ENCODE peak calls at places on chromosome 3, in seven cellular contexts. One of them, this sample, is unnamed.

GRCh38 chr3:123416173-123416572 is 32.7 kb downstream of the ADCY5 start:
- DNase-seq in GM13976: no peak
- DNase-seq in right lobe of liver: no peak
- DNase-seq in GM12865: no peak
- DNase-seq in brain microvascular endothelial cell: no peak
- DNase-seq in AG09319: no peak
- DNase-seq in cardiac fibroblast: no peak
- DNase-seq in this sample: no peak

GRCh38 chr3:148330486-148330885 is 367.2 kb upstream of the AGTR1 start:
- DNase-seq in brain microvascular endothelial cell: no peak
- DNase-seq in right lobe of liver: no peak
- DNase-seq in GM12865: no peak
- DNase-seq in GM13976: no peak
- DNase-seq in AG09319: no peak
- DNase-seq in cardiac fibroblast: no peak
- DNase-seq in this sample: no peak

GRCh38 chr3:87856126-87856525 is 202.7 kb downstream of the CGGBP1 start:
- DNase-seq in cardiac fibroblast: peak
- DNase-seq in GM13976: no peak
- DNase-seq in AG09319: no peak
- DNase-seq in GM12865: no peak
- DNase-seq in brain microvascular endothelial cell: no peak
- DNase-seq in right lobe of liver: no peak
- DNase-seq in this sample: no peak

GRCh38 chr3:177642042-177642441 is 444.8 kb upstream of the TBL1XR1 start:
- DNase-seq in cardiac fibroblast: no peak
- DNase-seq in brain microvascular endothelial cell: no peak
- DNase-seq in AG09319: no peak
- DNase-seq in right lobe of liver: no peak
- DNase-seq in GM13976: no peak
- DNase-seq in GM12865: no peak
- DNase-seq in this sample: no peak

GRCh38 chr3:16865335-16865734 is 19.4 kb upstream of the PLCL2 start:
- DNase-seq in GM12865: no peak
- DNase-seq in GM13976: no peak
- DNase-seq in AG09319: no peak
- DNase-seq in cardiac fibroblast: peak
- DNase-seq in brain microvascular endothelial cell: no peak
- DNase-seq in right lobe of liver: no peak
- DNase-seq in this sample: no peak

GRCh38 chr3:98259707-98260106 is 4.3 kb upstream of the OR5H6 start:
- DNase-seq in cardiac fibroblast: no peak
- DNase-seq in right lobe of liver: no peak
- DNase-seq in AG09319: no peak
- DNase-seq in brain microvascular endothelial cell: no peak
- DNase-seq in GM13976: no peak
- DNase-seq in GM12865: peak
- DNase-seq in this sample: no peak

GRCh38 chr3:5426094-5426883 is 238.8 kb downstream of the EDEM1 start:
- DNase-seq in GM12865: peak
- DNase-seq in GM13976: peak
- DNase-seq in cardiac fibroblast: peak
- DNase-seq in brain microvascular endothelial cell: peak
- DNase-seq in AG09319: peak
- DNase-seq in right lobe of liver: peak
- DNase-seq in this sample: no peak

GRCh38 chr3:155185623-155186022 is 105.5 kb downstream of the MME start:
- DNase-seq in right lobe of liver: no peak
- DNase-seq in GM13976: no peak
- DNase-seq in cardiac fibroblast: peak
- DNase-seq in brain microvascular endothelial cell: no peak
- DNase-seq in GM12865: no peak
- DNase-seq in AG09319: peak
- DNase-seq in this sample: peak

GRCh38 chr3:178655488-178655887 is 119.3 kb downstream of the KCNMB2 start:
- DNase-seq in right lobe of liver: no peak
- DNase-seq in brain microvascular endothelial cell: no peak
- DNase-seq in GM13976: no peak
- DNase-seq in cardiac fibroblast: no peak
- DNase-seq in GM12865: peak
- DNase-seq in AG09319: no peak
- DNase-seq in this sample: no peak

GRCh38 chr3:103048371-103048722 is 613.5 kb downstream of the ZPLD1 start:
- DNase-seq in AG09319: no peak
- DNase-seq in GM12865: peak
- DNase-seq in brain microvascular endothelial cell: no peak
- DNase-seq in GM13976: no peak
- DNase-seq in cardiac fibroblast: no peak
- DNase-seq in right lobe of liver: no peak
- DNase-seq in this sample: no peak

GRCh38 chr3:57951106-57951882 is 56.9 kb upstream of the FLNB start:
- DNase-seq in cardiac fibroblast: peak
- DNase-seq in GM13976: no peak
- DNase-seq in brain microvascular endothelial cell: peak
- DNase-seq in GM12865: no peak
- DNase-seq in right lobe of liver: peak
- DNase-seq in AG09319: no peak
- DNase-seq in this sample: peak

GRCh38 chr3:13044496-13045244 is 28.6 kb downstream of the IQSEC1 start:
- DNase-seq in GM13976: no peak
- DNase-seq in AG09319: no peak
- DNase-seq in cardiac fibroblast: no peak
- DNase-seq in right lobe of liver: peak
- DNase-seq in GM12865: no peak
- DNase-seq in brain microvascular endothelial cell: no peak
- DNase-seq in this sample: no peak

DNA sequence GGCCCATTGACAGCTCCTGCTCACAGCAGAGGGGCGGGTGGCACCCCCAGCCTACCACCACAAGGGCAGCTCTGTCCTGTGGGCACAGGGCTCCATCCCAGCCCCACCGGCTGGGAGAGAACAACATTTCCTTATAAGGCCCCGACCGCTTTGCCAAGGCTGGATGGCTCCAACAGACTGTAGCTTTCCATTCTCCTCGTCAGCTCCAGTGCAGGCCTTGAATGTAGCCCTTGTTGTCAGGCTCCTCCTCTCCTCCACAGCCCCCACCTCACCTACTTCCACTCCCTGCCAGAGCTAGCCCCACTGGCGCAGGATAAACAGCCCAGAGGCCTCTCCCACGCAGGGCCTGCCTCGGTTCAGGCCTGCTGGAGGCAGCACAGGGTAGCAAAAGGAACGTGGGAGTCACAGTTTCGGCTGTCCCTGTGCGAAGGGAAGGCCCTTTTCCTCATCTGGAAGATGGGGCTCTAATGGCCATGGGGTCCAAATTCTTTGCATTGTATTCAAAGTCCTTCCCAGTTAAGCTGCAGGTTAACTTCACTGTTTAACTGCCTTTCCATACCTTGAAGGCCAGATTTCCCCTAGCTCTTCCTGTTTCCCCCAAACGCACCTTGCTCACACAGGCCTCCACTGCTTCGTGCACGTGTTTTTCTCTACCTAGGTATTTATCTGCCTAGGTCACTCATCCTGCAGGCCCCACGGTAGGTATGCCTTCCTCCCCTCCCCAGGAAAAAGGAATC is 101.6 kb upstream of the LPP start:
- DNase-seq in brain microvascular endothelial cell: peak
- DNase-seq in GM12865: no peak
- DNase-seq in cardiac fibroblast: peak
- DNase-seq in right lobe of liver: no peak
- DNase-seq in AG09319: no peak
- DNase-seq in GM13976: no peak
- DNase-seq in this sample: no peak
- TF ChIP-seq CTCF in brain microvascular endothelial cell: peak
- TF ChIP-seq CTCF in GM12865: no peak
- TF ChIP-seq CTCF in cardiac fibroblast: peak
- TF ChIP-seq CTCF in right lobe of liver: peak
- TF ChIP-seq CTCF in AG09319: peak
- TF ChIP-seq CTCF in GM13976: peak
- TF ChIP-seq CTCF in this sample: peak

GRCh38 chr3:43120937-43121336 is 15.1 kb upstream of the POMGNT2 start:
- DNase-seq in cardiac fibroblast: no peak
- DNase-seq in AG09319: no peak
- DNase-seq in right lobe of liver: no peak
- DNase-seq in GM13976: no peak
- DNase-seq in brain microvascular endothelial cell: no peak
- DNase-seq in GM12865: no peak
- DNase-seq in this sample: no peak
- TF ChIP-seq CTCF in cardiac fibroblast: no peak
- TF ChIP-seq CTCF in AG09319: no peak
- TF ChIP-seq CTCF in right lobe of liver: no peak
- TF ChIP-seq CTCF in GM13976: no peak
- TF ChIP-seq CTCF in brain microvascular endothelial cell: no peak
- TF ChIP-seq CTCF in GM12865: no peak
- TF ChIP-seq CTCF in this sample: no peak

GRCh38 chr3:138281561-138281960 is 48.1 kb downstream of the NME9 start:
- DNase-seq in AG09319: no peak
- DNase-seq in GM12865: no peak
- DNase-seq in cardiac fibroblast: no peak
- DNase-seq in brain microvascular endothelial cell: no peak
- DNase-seq in GM13976: no peak
- DNase-seq in right lobe of liver: no peak
- DNase-seq in this sample: no peak

GRCh38 chr3:138282836-138283235 is 46.8 kb downstream of the NME9 start:
- DNase-seq in GM12865: no peak
- DNase-seq in AG09319: no peak
- DNase-seq in cardiac fibroblast: no peak
- DNase-seq in right lobe of liver: no peak
- DNase-seq in GM13976: no peak
- DNase-seq in brain microvascular endothelial cell: no peak
- DNase-seq in this sample: no peak

GRCh38 chr3:138284079-138284478 is 45.6 kb downstream of the NME9 start:
- DNase-seq in right lobe of liver: no peak
- DNase-seq in brain microvascular endothelial cell: no peak
- DNase-seq in AG09319: no peak
- DNase-seq in cardiac fibroblast: no peak
- DNase-seq in GM12865: no peak
- DNase-seq in GM13976: no peak
- DNase-seq in this sample: no peak

GRCh38 chr3:138289260-138289659 is 40.4 kb downstream of the NME9 start:
- DNase-seq in GM12865: no peak
- DNase-seq in right lobe of liver: no peak
- DNase-seq in AG09319: no peak
- DNase-seq in cardiac fibroblast: no peak
- DNase-seq in brain microvascular endothelial cell: no peak
- DNase-seq in GM13976: no peak
- DNase-seq in this sample: no peak

DNA sequence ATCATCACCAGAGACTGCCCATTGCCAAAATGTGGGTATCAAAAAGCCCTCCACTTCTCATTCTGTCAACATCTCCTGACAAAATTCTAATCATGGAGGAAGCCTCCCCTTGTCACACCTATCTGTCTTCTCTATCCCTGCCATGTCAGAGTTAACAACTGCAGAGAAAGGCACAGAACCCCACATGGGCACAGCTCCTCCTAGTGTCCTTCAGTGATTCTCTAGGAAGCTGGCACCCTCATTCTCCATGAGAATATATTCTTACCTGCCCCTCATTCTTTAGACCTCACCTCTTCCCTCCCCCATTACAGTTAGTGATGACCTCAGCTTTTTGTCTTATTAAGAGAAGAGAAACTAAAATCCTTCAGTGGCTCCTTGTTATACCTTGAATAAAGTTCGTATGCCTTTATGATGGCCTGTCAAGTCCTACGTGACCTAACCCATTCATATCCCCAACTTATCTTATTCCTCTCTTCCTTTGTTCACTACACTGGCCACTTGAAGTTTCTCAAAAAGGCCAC is 44.6 kb downstream of the NME9 start:
- DNase-seq in AG09319: no peak
- DNase-seq in GM13976: no peak
- DNase-seq in cardiac fibroblast: peak
- DNase-seq in GM12865: no peak
- DNase-seq in right lobe of liver: no peak
- DNase-seq in brain microvascular endothelial cell: no peak
- DNase-seq in this sample: no peak
- TF ChIP-seq CTCF in AG09319: no peak
- TF ChIP-seq CTCF in GM13976: no peak
- TF ChIP-seq CTCF in cardiac fibroblast: no peak
- TF ChIP-seq CTCF in GM12865: no peak
- TF ChIP-seq CTCF in right lobe of liver: peak
- TF ChIP-seq CTCF in brain microvascular endothelial cell: peak
- TF ChIP-seq CTCF in this sample: peak

GRCh38 chr3:100263583-100263982 is 2.8 kb downstream of the TBC1D23 start:
- DNase-seq in cardiac fibroblast: no peak
- DNase-seq in GM12865: no peak
- DNase-seq in right lobe of liver: no peak
- DNase-seq in brain microvascular endothelial cell: no peak
- DNase-seq in AG09319: no peak
- DNase-seq in GM13976: no peak
- DNase-seq in this sample: no peak

GRCh38 chr3:100260081-100260684 is 609 bp upstream of the TBC1D23 start:
- DNase-seq in GM12865: peak
- DNase-seq in GM13976: no peak
- DNase-seq in AG09319: no peak
- DNase-seq in brain microvascular endothelial cell: no peak
- DNase-seq in cardiac fibroblast: peak
- DNase-seq in right lobe of liver: no peak
- DNase-seq in this sample: no peak

GRCh38 chr3:100261481-100261903 is 700 bp downstream of the TBC1D23 start:
- DNase-seq in brain microvascular endothelial cell: peak
- DNase-seq in AG09319: no peak
- DNase-seq in GM13976: no peak
- DNase-seq in right lobe of liver: no peak
- DNase-seq in cardiac fibroblast: no peak
- DNase-seq in GM12865: no peak
- DNase-seq in this sample: no peak

GRCh38 chr3:100257601-100258000 is 3.2 kb upstream of the TBC1D23 start:
- DNase-seq in brain microvascular endothelial cell: no peak
- DNase-seq in right lobe of liver: no peak
- DNase-seq in AG09319: no peak
- DNase-seq in cardiac fibroblast: peak
- DNase-seq in GM13976: no peak
- DNase-seq in GM12865: no peak
- DNase-seq in this sample: no peak

GRCh38 chr3:100260685-100261480 is at the start of gene TBC1D23:
- DNase-seq in GM13976: peak
- DNase-seq in brain microvascular endothelial cell: peak
- DNase-seq in AG09319: peak
- DNase-seq in GM12865: peak
- DNase-seq in right lobe of liver: peak
- DNase-seq in cardiac fibroblast: peak
- DNase-seq in this sample: peak
- TF ChIP-seq CTCF in GM13976: no peak
- TF ChIP-seq CTCF in brain microvascular endothelial cell: peak
- TF ChIP-seq CTCF in AG09319: no peak
- TF ChIP-seq CTCF in GM12865: no peak
- TF ChIP-seq CTCF in right lobe of liver: no peak
- TF ChIP-seq CTCF in cardiac fibroblast: no peak
- TF ChIP-seq CTCF in this sample: peak

GRCh38 chr3:27646891-27647290 is 75.2 kb downstream of the EOMES start:
- DNase-seq in GM12865: no peak
- DNase-seq in GM13976: no peak
- DNase-seq in AG09319: no peak
- DNase-seq in right lobe of liver: no peak
- DNase-seq in brain microvascular endothelial cell: no peak
- DNase-seq in cardiac fibroblast: no peak
- DNase-seq in this sample: no peak
- TF ChIP-seq CTCF in GM12865: no peak
- TF ChIP-seq CTCF in GM13976: no peak
- TF ChIP-seq CTCF in AG09319: no peak
- TF ChIP-seq CTCF in right lobe of liver: no peak
- TF ChIP-seq CTCF in brain microvascular endothelial cell: no peak
- TF ChIP-seq CTCF in cardiac fibroblast: no peak
- TF ChIP-seq CTCF in this sample: no peak